ENCODE peak calls at places on chromosomes 12 and 14, in seven cellular contexts. One of them, this sample, is unnamed.

GRCh38 chr12:52494518-52494917 is 1.5 kb upstream of the KRT6A start:
- DNase-seq in amniotic epithelial cell: peak; percentile 97
- DNase-seq in neuronal stem cell: no peak
- DNase-seq in T-helper 9 cell: no peak
- DNase-seq in non-pigmented ciliary epithelial cell: no peak
- DNase-seq in WTC11: no peak
- DNase-seq in memory B cell: no peak
- DNase-seq in this sample: no peak

GRCh38 chr12:129641916-129642315 is 261.9 kb downstream of the TMEM132D start:
- DNase-seq in T-helper 9 cell: no peak
- DNase-seq in WTC11: no peak
- DNase-seq in neuronal stem cell: no peak
- DNase-seq in amniotic epithelial cell: no peak
- DNase-seq in non-pigmented ciliary epithelial cell: no peak
- DNase-seq in memory B cell: no peak
- DNase-seq in this sample: no peak

GRCh38 chr12:43336962-43337555 is 214.9 kb downstream of the ADAMTS20 start:
- DNase-seq in WTC11: no peak
- DNase-seq in non-pigmented ciliary epithelial cell: no peak
- DNase-seq in neuronal stem cell: no peak
- DNase-seq in T-helper 9 cell: no peak
- DNase-seq in memory B cell: no peak
- DNase-seq in amniotic epithelial cell: peak; percentile 40
- DNase-seq in this sample: no peak

GRCh38 chr14:24233538-24233866 is 773 bp downstream of the GMPR2 start:
- DNase-seq in memory B cell: no peak
- DNase-seq in neuronal stem cell: no peak
- DNase-seq in amniotic epithelial cell: peak; percentile 12
- DNase-seq in WTC11: no peak
- DNase-seq in T-helper 9 cell: no peak
- DNase-seq in non-pigmented ciliary epithelial cell: no peak
- DNase-seq in this sample: no peak

GRCh38 chr12:11607313-11608081 is 42.0 kb upstream of the ETV6 start:
- DNase-seq in memory B cell: no peak
- DNase-seq in neuronal stem cell: no peak
- DNase-seq in non-pigmented ciliary epithelial cell: no peak
- DNase-seq in WTC11: no peak
- DNase-seq in T-helper 9 cell: no peak
- DNase-seq in amniotic epithelial cell: peak; percentile 68
- DNase-seq in this sample: no peak

GRCh38 chr14:44165286-44165685 is 341.8 kb downstream of the FSCB start:
- DNase-seq in T-helper 9 cell: no peak
- DNase-seq in memory B cell: no peak
- DNase-seq in neuronal stem cell: no peak
- DNase-seq in non-pigmented ciliary epithelial cell: no peak
- DNase-seq in amniotic epithelial cell: no peak
- DNase-seq in WTC11: no peak
- DNase-seq in this sample: no peak

GRCh38 chr12:132288516-132289188 is 40.7 kb downstream of the GALNT9 start:
- DNase-seq in neuronal stem cell: no peak
- DNase-seq in amniotic epithelial cell: no peak
- DNase-seq in WTC11: peak; percentile 4
- DNase-seq in memory B cell: no peak
- DNase-seq in non-pigmented ciliary epithelial cell: no peak
- DNase-seq in T-helper 9 cell: no peak
- DNase-seq in this sample: no peak

GRCh38 chr14:74882103-74882920 is 596 bp downstream of the DLST start:
- DNase-seq in amniotic epithelial cell: peak; percentile 47
- DNase-seq in non-pigmented ciliary epithelial cell: no peak
- DNase-seq in WTC11: no peak
- DNase-seq in memory B cell: peak; percentile 51
- DNase-seq in T-helper 9 cell: peak; percentile 45
- DNase-seq in neuronal stem cell: peak; percentile 17
- DNase-seq in this sample: no peak

GRCh38 chr12:6214633-6215032 is 14.4 kb downstream of the CD9 start:
- DNase-seq in neuronal stem cell: no peak
- DNase-seq in WTC11: no peak
- DNase-seq in non-pigmented ciliary epithelial cell: no peak
- DNase-seq in memory B cell: no peak
- DNase-seq in amniotic epithelial cell: no peak
- DNase-seq in T-helper 9 cell: no peak
- DNase-seq in this sample: peak; percentile 78

GRCh38 chr12:115598827-115599226 is 678.7 kb downstream of the MED13L start:
- DNase-seq in memory B cell: no peak
- DNase-seq in non-pigmented ciliary epithelial cell: no peak
- DNase-seq in neuronal stem cell: no peak
- DNase-seq in WTC11: no peak
- DNase-seq in T-helper 9 cell: no peak
- DNase-seq in amniotic epithelial cell: peak; percentile 17
- DNase-seq in this sample: no peak

GRCh38 chr12:87953257-87953860 is 75.8 kb downstream of the C12orf50 start:
- DNase-seq in non-pigmented ciliary epithelial cell: peak; percentile 30
- DNase-seq in WTC11: no peak
- DNase-seq in T-helper 9 cell: no peak
- DNase-seq in neuronal stem cell: peak; percentile 36
- DNase-seq in memory B cell: no peak
- DNase-seq in amniotic epithelial cell: peak; percentile 64
- DNase-seq in this sample: no peak

GRCh38 chr14:34610101-34610500 is 19.8 kb downstream of the SNX6 start:
- DNase-seq in T-helper 9 cell: no peak
- DNase-seq in amniotic epithelial cell: no peak
- DNase-seq in memory B cell: no peak
- DNase-seq in neuronal stem cell: no peak
- DNase-seq in non-pigmented ciliary epithelial cell: no peak
- DNase-seq in WTC11: no peak
- DNase-seq in this sample: no peak

GRCh38 chr12:19978193-19978592 is 390.1 kb upstream of the PDE3A start:
- DNase-seq in memory B cell: no peak
- DNase-seq in T-helper 9 cell: no peak
- DNase-seq in WTC11: no peak
- DNase-seq in non-pigmented ciliary epithelial cell: peak; percentile 94
- DNase-seq in amniotic epithelial cell: peak; percentile 98
- DNase-seq in neuronal stem cell: no peak
- DNase-seq in this sample: no peak

GRCh38 chr12:1093166-1093751 is 102.2 kb downstream of the ERC1 start:
- DNase-seq in amniotic epithelial cell: peak; percentile 68
- DNase-seq in neuronal stem cell: peak; percentile 52
- DNase-seq in T-helper 9 cell: no peak
- DNase-seq in WTC11: no peak
- DNase-seq in memory B cell: peak; percentile 39
- DNase-seq in non-pigmented ciliary epithelial cell: no peak
- DNase-seq in this sample: no peak

GRCh38 chr12:129570796-129571400 is 332.9 kb downstream of the TMEM132D start:
- DNase-seq in T-helper 9 cell: no peak
- DNase-seq in WTC11: no peak
- DNase-seq in neuronal stem cell: no peak
- DNase-seq in non-pigmented ciliary epithelial cell: no peak
- DNase-seq in memory B cell: no peak
- DNase-seq in amniotic epithelial cell: no peak
- DNase-seq in this sample: no peak

GRCh38 chr14:56782701-56783100 is 27.6 kb downstream of the OTX2 start:
- DNase-seq in memory B cell: no peak
- DNase-seq in neuronal stem cell: no peak
- DNase-seq in non-pigmented ciliary epithelial cell: no peak
- DNase-seq in T-helper 9 cell: no peak
- DNase-seq in WTC11: no peak
- DNase-seq in amniotic epithelial cell: no peak
- DNase-seq in this sample: no peak

GRCh38 chr12:4274396-4274959 is 916 bp downstream of the CCND2 start:
- DNase-seq in T-helper 9 cell: no peak
- DNase-seq in memory B cell: no peak
- DNase-seq in amniotic epithelial cell: no peak
- DNase-seq in WTC11: peak; percentile 40
- DNase-seq in neuronal stem cell: no peak
- DNase-seq in non-pigmented ciliary epithelial cell: no peak
- DNase-seq in this sample: no peak

GRCh38 chr14:50044040-50044651 is 72.2 kb downstream of the VCPKMT start:
- DNase-seq in non-pigmented ciliary epithelial cell: no peak
- DNase-seq in T-helper 9 cell: no peak
- DNase-seq in memory B cell: no peak
- DNase-seq in neuronal stem cell: no peak
- DNase-seq in WTC11: no peak
- DNase-seq in amniotic epithelial cell: no peak
- DNase-seq in this sample: no peak

GRCh38 chr12:127083028-127083949 is 1183.7 kb upstream of the TMEM132C start:
- DNase-seq in memory B cell: no peak
- DNase-seq in amniotic epithelial cell: peak; percentile 73
- DNase-seq in neuronal stem cell: no peak
- DNase-seq in non-pigmented ciliary epithelial cell: peak; percentile 55
- DNase-seq in T-helper 9 cell: no peak
- DNase-seq in WTC11: no peak
- DNase-seq in this sample: peak; percentile 24

GRCh38 chr12:104280703-104281458 is 22.7 kb upstream of the EID3 start:
- DNase-seq in amniotic epithelial cell: peak; percentile 96
- DNase-seq in non-pigmented ciliary epithelial cell: peak; percentile 82
- DNase-seq in memory B cell: no peak
- DNase-seq in neuronal stem cell: no peak
- DNase-seq in T-helper 9 cell: no peak
- DNase-seq in WTC11: no peak
- DNase-seq in this sample: no peak

GRCh38 chr12:3596703-3597472 is 105.9 kb downstream of the PRMT8 start:
- DNase-seq in neuronal stem cell: no peak
- DNase-seq in T-helper 9 cell: no peak
- DNase-seq in memory B cell: no peak
- DNase-seq in amniotic epithelial cell: no peak
- DNase-seq in WTC11: no peak
- DNase-seq in non-pigmented ciliary epithelial cell: no peak
- DNase-seq in this sample: no peak

GRCh38 chr12:5796171-5797091 is 148.6 kb downstream of the ANO2 start:
- DNase-seq in non-pigmented ciliary epithelial cell: no peak
- DNase-seq in T-helper 9 cell: no peak
- DNase-seq in WTC11: peak; percentile 85
- DNase-seq in memory B cell: no peak
- DNase-seq in neuronal stem cell: peak; percentile 48
- DNase-seq in amniotic epithelial cell: no peak
- DNase-seq in this sample: no peak

GRCh38 chr12:103882861-103883596 is 42.0 kb upstream of the NT5DC3 start:
- DNase-seq in memory B cell: no peak
- DNase-seq in non-pigmented ciliary epithelial cell: no peak
- DNase-seq in neuronal stem cell: no peak
- DNase-seq in T-helper 9 cell: no peak
- DNase-seq in WTC11: no peak
- DNase-seq in amniotic epithelial cell: peak; percentile 52
- DNase-seq in this sample: peak; percentile 57

GRCh38 chr12:106157802-106158201 is 19.0 kb upstream of the NUAK1 start:
- DNase-seq in non-pigmented ciliary epithelial cell: no peak
- DNase-seq in neuronal stem cell: no peak
- DNase-seq in T-helper 9 cell: no peak
- DNase-seq in WTC11: no peak
- DNase-seq in amniotic epithelial cell: no peak
- DNase-seq in memory B cell: no peak
- DNase-seq in this sample: no peak

GRCh38 chr14:96309128-96309906 is 53.3 kb downstream of the BDKRB1 start:
- DNase-seq in WTC11: no peak
- DNase-seq in neuronal stem cell: no peak
- DNase-seq in non-pigmented ciliary epithelial cell: no peak
- DNase-seq in memory B cell: no peak
- DNase-seq in amniotic epithelial cell: no peak
- DNase-seq in T-helper 9 cell: no peak
- DNase-seq in this sample: no peak

GRCh38 chr12:124469193-124469888 is 98.1 kb downstream of the NCOR2 start:
- DNase-seq in WTC11: peak; percentile 68
- DNase-seq in amniotic epithelial cell: no peak
- DNase-seq in neuronal stem cell: no peak
- DNase-seq in memory B cell: no peak
- DNase-seq in T-helper 9 cell: peak; percentile 33
- DNase-seq in non-pigmented ciliary epithelial cell: no peak
- DNase-seq in this sample: no peak